ENCODE peak calls at places on chromosomes 7 and 10, in ten cellular contexts. Z is stimulated activated CD4-positive, alpha-beta T cell treated with anti-CD3 and anti-CD28 coated beads, Interleukin-12 subunit alpha, Interleukin-12 subunit beta, amount 100 ng/mL, for 4 hours; F is NCI-H1105 treated with DMSO at 0.1 percent for 48 hours; Q is bronchial epithelial cell; P is stimulated activated CD8-positive, alpha-beta memory T cell treated with anti-CD3 and anti-CD28 coated beads, Interleukin-12 subunit alpha, Interleukin-12 subunit beta, amount 100 ng/mL, for 1 hour; M is NCI-H1048; T is aorta; J is RPMI7951; S is Karpas-422; N is activated T-helper 1 cell treated with anti-CD3 and anti-CD28 coated beads, Interleukin-2, amount 50 U/mL, for 16 hours. E is an unnamed sample.

GRCh38 chr10:80924063-80924952 is 386.6 kb downstream of the SH2D4B start:
- DNase-seq in J (peak), S (peak), M (peak), T (no peak), Z (peak), N (no peak), F (peak), Q (peak), P (no peak), E (no peak)

GRCh38 chr10:85280014-85280413 is 951.6 kb downstream of the CCSER2 start:
- DNase-seq in Z (no peak), M (no peak), P (no peak), J (no peak), N (no peak), S (no peak), T (no peak), F (peak), Q (peak), E (no peak)

GRCh38 chr7:38568497-38568896 is 62.7 kb downstream of the AMPH start:
- DNase-seq in F (no peak), P (no peak), Z (no peak), T (no peak), Q (no peak), M (no peak), S (no peak), J (no peak), N (no peak), E (no peak)

GRCh38 chr7:149822353-149822943 is 15.7 kb upstream of the ZNF862 start:
- DNase-seq in F (no peak), J (no peak), Q (no peak), Z (no peak), N (no peak), P (no peak), M (no peak), T (peak), S (no peak), E (no peak)

GRCh38 chr10:111004016-111004415 is 72.8 kb upstream of the ADRA2A start:
- DNase-seq in M (no peak), J (no peak), S (no peak), F (no peak), N (no peak), P (no peak), Z (no peak), T (no peak), Q (no peak), E (no peak)

GRCh38 chr7:138982204-138982623 is 1.0 kb upstream of the KIAA1549 start:
- DNase-seq in F (no peak), M (no peak), S (no peak), T (no peak), Q (no peak), P (no peak), Z (no peak), N (no peak), J (peak), E (no peak)

GRCh38 chr10:103502849-103503660 is 9.6 kb downstream of the NEURL1 start:
- DNase-seq in M (no peak), J (no peak), Q (no peak), P (no peak), Z (no peak), S (no peak), F (no peak), N (no peak), T (peak), E (no peak)

GRCh38 chr10:112898540-112899395 is 51.3 kb upstream of the TCF7L2 start:
- DNase-seq in Z (no peak), Q (peak), F (no peak), T (peak), P (no peak), M (no peak), S (no peak), J (no peak), N (no peak), E (no peak)